ENCODE peak calls at places on chromosomes 12 and 14, in four cellular contexts. F, K, D and Y are unnamed samples.

GRCh38 chr12:26787125-26787495 is 45.9 kb downstream of the ITPR2 start:
- DNase-seq in F (peak; percentile 64), K (no peak), D (no peak), Y (no peak)

GRCh38 chr12:46383654-46384450 is 11.3 kb upstream of the SLC38A2 start:
- DNase-seq in F (peak; percentile 98), K (no peak), D (peak; percentile 60), Y (peak; percentile 37)

GRCh38 chr14:89973234-89973823 is 17.6 kb downstream of the TDP1 start:
- DNase-seq in F (peak; percentile 72), K (no peak), D (peak; percentile 84), Y (peak; percentile 58)

GRCh38 chr14:32588448-32589320 is 259.6 kb downstream of the AKAP6 start:
- DNase-seq in F (peak; percentile 46), K (peak; percentile 7), D (peak; percentile 76), Y (peak; percentile 29)

GRCh38 chr14:103140316-103141109 is 17.3 kb downstream of the TNFAIP2 start:
- DNase-seq in F (no peak), K (no peak), D (peak; percentile 61), Y (peak; percentile 98)

GRCh38 chr14:67881225-67881624 is 61.6 kb downstream of the RAD51B start:
- DNase-seq in F (no peak), K (peak; percentile 48), D (no peak), Y (no peak)

GRCh38 chr14:32560213-32560857 is 231.2 kb downstream of the AKAP6 start:
- DNase-seq in F (peak; percentile 93), K (peak; percentile 21), D (peak; percentile 84), Y (peak; percentile 54)

GRCh38 chr12:92539966-92540791 is 162.6 kb upstream of the PLEKHG7 start:
- DNase-seq in F (no peak), K (no peak), D (no peak), Y (peak; percentile 24)